ENCODE peak calls at places on chromosome 9, in seven cellular contexts. F is upper lobe of right lung, S is adrenal gland, P is body of pancreas, C is AG04450, U is astrocyte of the spinal cord, N is AG09309. Z is an unnamed sample.

GRCh38 chr9:95043826-95044225 is 273.7 kb downstream of the FANCC start:
- DNase-seq in F (no peak), S (no peak), P (peak; percentile 57), C (no peak), U (no peak), N (no peak), Z (no peak)

GRCh38 chr9:22210262-22210661 is 201.2 kb upstream of the CDKN2B start:
- DNase-seq in F (no peak), S (no peak), P (no peak), C (no peak), U (no peak), N (no peak), Z (peak; percentile 62)

GRCh38 chr9:114782586-114782985 is 23.3 kb downstream of the TNFSF15 start:
- DNase-seq in F (no peak), S (no peak), P (no peak), C (no peak), U (no peak), N (no peak), Z (no peak)

GRCh38 chr9:133528001-133528886 is 3.5 kb upstream of the MYMK start:
- DNase-seq in F (no peak), S (no peak), P (no peak), C (no peak), U (no peak), N (no peak), Z (no peak)

GRCh38 chr9:27572918-27573698 is at the start of gene C9orf72:
- DNase-seq in F (peak; percentile 94), S (peak; percentile 83), P (peak; percentile 83), C (no peak), U (peak; percentile 63), N (no peak), Z (peak; percentile 63)

GRCh38 chr9:138097501-138097991 is 220.0 kb downstream of the CACNA1B start:
- DNase-seq in F (peak; percentile 51), S (no peak), P (no peak), C (no peak), U (no peak), N (no peak), Z (no peak)

GRCh38 chr9:96217358-96217755 is 84.6 kb downstream of the HSD17B3 start:
- DNase-seq in F (no peak), S (peak; percentile 20), P (peak; percentile 20), C (no peak), U (no peak), N (no peak), Z (no peak)

GRCh38 chr9:127568618-127568970 is 43.5 kb upstream of the STXBP1 start:
- DNase-seq in F (no peak), S (no peak), P (no peak), C (no peak), U (no peak), N (no peak), Z (no peak)

GRCh38 chr9:22041792-22042191 is 32.7 kb upstream of the CDKN2B start:
- DNase-seq in F (no peak), S (no peak), P (peak; percentile 83), C (no peak), U (no peak), N (no peak), Z (peak; percentile 71)

GRCh38 chr9:27785714-27786100 is 212.4 kb upstream of the C9orf72 start:
- DNase-seq in F (no peak), S (no peak), P (no peak), C (no peak), U (peak; percentile 59), N (no peak), Z (no peak)

GRCh38 chr9:13570521-13570974 is 291.1 kb upstream of the MPDZ start:
- DNase-seq in F (no peak), S (no peak), P (no peak), C (no peak), U (no peak), N (no peak), Z (no peak)

GRCh38 chr9:132042324-132042723 is 37.3 kb downstream of the MED27 start:
- DNase-seq in F (no peak), S (peak; percentile 25), P (no peak), C (peak; percentile 89), U (peak; percentile 94), N (peak; percentile 87), Z (peak; percentile 96)
- TF ChIP-seq CTCF in F (no peak), S (no peak), P (no peak), C (peak; percentile 18), U (no peak), N (no peak), Z (no peak)

DNA sequence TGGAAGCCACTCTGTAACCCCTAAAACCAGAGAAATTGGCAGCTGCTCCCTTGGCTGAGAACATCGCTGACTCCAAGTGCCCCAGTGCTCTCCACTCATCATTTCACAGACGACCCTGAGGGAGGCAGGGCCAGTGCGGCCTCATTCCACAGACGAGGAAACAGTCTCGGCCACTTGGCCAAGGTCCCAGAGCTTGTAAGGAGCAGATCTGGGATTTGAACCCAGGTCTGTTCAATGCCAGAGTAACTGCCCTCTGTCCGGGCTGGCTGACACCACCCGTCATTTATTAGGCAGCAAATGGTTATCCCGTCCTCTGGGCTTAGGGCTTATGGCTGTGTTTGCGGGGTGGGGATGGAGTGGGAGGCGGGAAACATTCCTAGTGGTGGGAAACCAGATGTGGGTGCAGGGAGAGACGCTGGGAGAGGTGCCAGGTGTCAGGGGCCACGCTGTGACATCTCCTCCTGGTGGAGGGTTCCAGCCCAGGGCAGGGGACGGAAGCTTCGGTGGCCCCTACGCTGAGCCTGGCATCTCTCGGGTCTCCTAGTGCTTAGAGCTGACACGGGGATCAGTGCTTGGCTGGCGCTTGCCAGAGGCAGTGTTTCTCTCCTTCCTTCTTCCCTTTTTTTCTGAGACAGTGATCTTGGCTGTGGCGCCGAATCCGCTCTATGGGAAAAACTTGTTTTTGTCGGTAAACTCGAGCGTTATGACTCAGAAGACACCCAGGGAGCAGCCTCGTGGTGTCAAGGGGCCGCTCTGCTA is 20.1 kb upstream of the IER5L start:
- DNase-seq in F (no peak), S (peak; percentile 40), P (no peak), C (peak; percentile 21), U (peak; percentile 92), N (peak; percentile 32), Z (peak; percentile 82)
- H3K4me3 ChIP-seq in F (no peak overlapping the region), S (no peak overlapping the region), P (no peak overlapping the region), C (no peak overlapping the region), U (no peak overlapping the region), N (peak overlapping the region; percentile 27), Z (peak overlapping the region; percentile 26)

DNA sequence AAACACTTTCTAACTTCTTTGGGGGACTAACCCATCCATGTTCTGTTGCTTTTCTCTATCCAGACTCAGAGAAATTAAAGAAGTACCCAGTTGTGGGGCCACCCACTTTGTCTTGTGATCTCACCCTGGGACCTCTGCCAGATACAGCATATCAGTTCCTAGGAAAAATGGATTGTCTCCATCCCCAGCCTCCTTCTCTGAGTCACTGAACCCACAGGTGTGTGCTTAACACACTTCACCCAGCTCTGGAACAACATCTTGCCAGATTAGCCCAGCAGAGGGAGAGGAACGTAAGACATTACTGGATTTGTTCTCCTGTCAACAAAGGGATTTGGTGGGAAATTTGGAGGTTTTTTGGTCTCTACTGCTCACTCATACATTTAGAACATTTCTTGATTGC is 19.2 kb downstream of the FAM240B start:
- DNase-seq in F (no peak), S (peak; percentile 28), P (no peak), C (no peak), U (peak; percentile 71), N (no peak), Z (no peak)
- TF ChIP-seq CTCF in F (no peak), S (no peak), P (no peak), C (no peak), U (peak; percentile 19), N (no peak), Z (no peak)

DNA sequence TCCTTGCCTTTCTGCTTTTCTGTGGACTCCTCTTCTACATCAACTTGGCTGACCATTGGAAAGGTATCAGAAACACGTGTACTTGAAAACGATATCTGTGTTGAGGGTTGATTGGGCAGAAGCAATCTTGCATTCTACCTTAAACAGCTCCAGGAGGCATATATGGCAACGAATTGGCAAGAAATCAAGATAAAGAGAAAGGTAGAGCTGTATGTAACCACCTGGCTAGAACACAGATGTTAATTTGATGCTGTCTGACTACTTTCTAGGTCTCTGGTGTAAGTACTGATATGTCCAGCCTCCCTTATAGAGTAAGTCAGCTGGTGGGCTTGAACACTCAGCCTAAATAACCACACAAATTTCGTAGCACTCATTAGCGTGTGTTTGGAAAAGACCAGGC is 1.3 kb downstream of the MAN1B1 start:
- DNase-seq in F (no peak), S (no peak), P (no peak), C (no peak), U (no peak), N (no peak), Z (no peak)
- H3K4me3 ChIP-seq in F (no peak overlapping the region), S (no peak overlapping the region), P (no peak overlapping the region), C (no peak overlapping the region), U (no peak overlapping the region), N (no peak overlapping the region), Z (no peak overlapping the region)

DNA sequence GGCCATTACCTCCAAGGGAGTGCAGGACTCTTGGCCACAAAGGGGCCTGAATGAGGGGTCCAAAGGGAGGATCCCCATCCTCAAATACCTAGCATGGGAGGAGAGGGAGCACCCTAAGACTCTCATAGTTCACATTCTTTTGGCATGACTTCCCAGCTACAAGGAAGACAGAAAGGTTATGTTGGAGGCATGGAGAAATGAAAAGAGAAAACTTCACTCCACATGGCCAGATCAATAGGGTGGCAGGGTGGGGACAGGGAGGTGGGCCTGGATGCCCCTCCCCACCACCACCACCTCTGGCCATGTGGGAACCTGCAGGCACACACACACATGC is 97.6 kb downstream of the PAX5 start:
- DNase-seq in F (no peak), S (no peak), P (no peak), C (no peak), U (no peak), N (no peak), Z (no peak)
- TF ChIP-seq CTCF in F (no peak), S (no peak), P (no peak), C (no peak), U (no peak), N (no peak), Z (no peak)

Z was measured in foreskin fibroblast.